ENCODE peak calls at places on chromosomes 3 and 15, in eight cellular contexts. A is GM23338, G is HCT116, W is K562, I is HepG2, C is endothelial cell of umbilical vein, K is H1, J is GM12878. S is an unnamed sample.
A peak's percentile ranks its signal among the peaks of the same experiment; 100 is the strongest.

GRCh38 chr3:142904639-142905441 is 16.0 kb upstream of the PCOLCE2 start:
- DNase-seq in A (peak; percentile 79), G (no peak), W (peak; percentile 35), I (peak; percentile 15), C (no peak), K (no peak), J (no peak), S (no peak)

GRCh38 chr15:39629906-39630305 is 49.0 kb downstream of the THBS1 start:
- DNase-seq in A (no peak), G (no peak), W (no peak), I (no peak), C (no peak), K (no peak), J (no peak), S (no peak)

GRCh38 chr3:167406876-167407492 is 26.9 kb upstream of the ZBBX start:
- DNase-seq in A (peak; percentile 87), G (peak; percentile 58), W (peak; percentile 3), I (peak; percentile 56), C (peak; percentile 44), K (peak; percentile 31), J (no peak), S (peak; percentile 18)

GRCh38 chr3:176037636-176038035 is 1159.6 kb downstream of the TBL1XR1 start:
- DNase-seq in A (no peak), G (no peak), W (no peak), I (no peak), C (no peak), K (no peak), J (no peak), S (no peak)

GRCh38 chr15:88814393-88814792 is 11.2 kb downstream of the ACAN start:
- DNase-seq in A (no peak), G (no peak), W (peak; percentile 59), I (no peak), C (no peak), K (no peak), J (no peak), S (no peak)

GRCh38 chr3:16069149-16069922 is 105.1 kb upstream of the GALNT15 start:
- DNase-seq in A (no peak), G (no peak), W (no peak), I (peak; percentile 87), C (peak; percentile 72), K (no peak), J (no peak), S (no peak)

GRCh38 chr3:129917423-129918007 is 24.0 kb upstream of the TMCC1 start:
- DNase-seq in A (no peak), G (no peak), W (no peak), I (no peak), C (no peak), K (no peak), J (no peak), S (no peak)

GRCh38 chr3:188421151-188421821 is 267.3 kb downstream of the LPP start:
- DNase-seq in A (no peak), G (no peak), W (no peak), I (no peak), C (peak; percentile 47), K (no peak), J (no peak), S (no peak)

GRCh38 chr3:7503431-7503830 is 642.5 kb downstream of the GRM7 start:
- DNase-seq in A (no peak), G (no peak), W (no peak), I (no peak), C (peak; percentile 6), K (no peak), J (no peak), S (no peak)

GRCh38 chr15:77811270-77811669 is 178.6 kb upstream of the LINGO1 start:
- DNase-seq in A (no peak), G (no peak), W (no peak), I (no peak), C (no peak), K (no peak), J (no peak), S (no peak)

GRCh38 chr15:70336425-70337009 is 238.8 kb upstream of the TLE3 start:
- DNase-seq in A (no peak), G (no peak), W (no peak), I (no peak), C (no peak), K (no peak), J (no peak), S (no peak)

GRCh38 chr15:75842722-75843617 is at the start of gene UBE2Q2:
- DNase-seq in A (peak; percentile 90), G (no peak), W (peak; percentile 92), I (peak; percentile 44), C (peak; percentile 71), K (no peak), J (no peak), S (no peak)
- TF ChIP-seq EZH2 in A (no peak), G (no peak), W (no peak), I (no peak), C (no peak), K (no peak), J (no peak), S (no peak)

DNA sequence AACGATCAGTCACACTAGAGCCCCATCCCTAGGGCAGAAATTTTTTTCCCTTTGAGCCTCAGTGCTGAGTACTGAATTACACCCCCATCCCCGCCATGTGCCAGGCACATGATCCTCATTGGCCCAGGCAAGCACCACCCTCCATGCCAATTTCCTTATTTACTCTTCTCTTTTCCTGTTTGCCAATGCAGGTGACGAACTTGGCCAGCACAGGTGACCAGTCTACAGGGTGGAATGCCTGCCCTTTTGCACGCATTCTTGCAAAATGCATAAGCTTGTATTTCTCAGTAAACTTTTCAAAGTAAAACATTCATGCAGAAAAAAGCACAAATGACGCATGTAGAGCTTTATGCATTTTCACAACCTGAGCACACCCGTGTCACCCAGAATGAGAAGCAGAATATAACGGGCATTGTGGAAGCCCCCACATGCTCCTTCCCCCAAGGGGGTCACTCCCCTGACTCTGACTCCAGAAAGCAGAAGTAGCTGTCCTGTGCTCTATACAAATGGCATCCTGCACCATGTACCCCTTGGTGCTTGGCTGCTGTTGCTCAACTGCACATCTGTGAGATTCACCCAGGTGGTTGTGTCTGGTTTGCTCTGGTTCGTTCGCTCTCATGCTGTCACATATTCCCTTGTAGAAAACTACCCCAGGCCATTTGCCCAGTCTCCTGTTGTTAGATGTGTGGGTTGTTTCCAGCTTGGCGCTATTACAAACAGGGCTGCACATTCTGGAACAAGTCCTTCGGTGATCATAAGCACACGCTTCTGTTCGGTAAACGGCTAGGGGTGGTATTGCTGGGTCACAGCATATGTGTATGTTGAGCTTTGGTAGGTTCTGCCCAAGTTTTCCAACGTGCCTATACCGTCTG is 65.8 kb upstream of the SLC6A6 start:
- DNase-seq in A (no peak), G (no peak), W (no peak), I (peak; percentile 35), C (no peak), K (no peak), J (no peak), S (no peak)
- TF ChIP-seq POLR2AphosphoS5 in A (no peak), G (no peak), W (no peak), I (no peak), C (no peak), K (no peak), J (no peak), S (no peak)

GRCh38 chr3:151087648-151088047 is 2.2 kb downstream of the MED12L start:
- DNase-seq in A (no peak), G (no peak), W (no peak), I (no peak), C (no peak), K (no peak), J (no peak), S (no peak)
- TF ChIP-seq EZH2 in A (no peak), G (no peak), W (no peak), I (no peak), C (no peak), K (no peak), J (no peak), S (no peak)

GRCh38 chr3:120557115-120557514 is 39.0 kb upstream of the NDUFB4 start:
- DNase-seq in A (no peak), G (no peak), W (no peak), I (no peak), C (no peak), K (no peak), J (no peak), S (no peak)

GRCh38 chr3:120560304-120561250 is 35.6 kb upstream of the NDUFB4 start:
- DNase-seq in A (peak; percentile 67), G (no peak), W (no peak), I (no peak), C (no peak), K (no peak), J (no peak), S (no peak)

GRCh38 chr3:120561251-120562045 is 34.7 kb upstream of the NDUFB4 start:
- DNase-seq in A (peak; percentile 88), G (peak; percentile 56), W (peak; percentile 29), I (peak; percentile 35), C (peak; percentile 77), K (no peak), J (no peak), S (no peak)

GRCh38 chr3:120558784-120559227 is 37.3 kb upstream of the NDUFB4 start:
- DNase-seq in A (peak; percentile 97), G (peak; percentile 76), W (peak; percentile 65), I (peak; percentile 66), C (peak; percentile 87), K (no peak), J (peak; percentile 33), S (no peak)

DNA sequence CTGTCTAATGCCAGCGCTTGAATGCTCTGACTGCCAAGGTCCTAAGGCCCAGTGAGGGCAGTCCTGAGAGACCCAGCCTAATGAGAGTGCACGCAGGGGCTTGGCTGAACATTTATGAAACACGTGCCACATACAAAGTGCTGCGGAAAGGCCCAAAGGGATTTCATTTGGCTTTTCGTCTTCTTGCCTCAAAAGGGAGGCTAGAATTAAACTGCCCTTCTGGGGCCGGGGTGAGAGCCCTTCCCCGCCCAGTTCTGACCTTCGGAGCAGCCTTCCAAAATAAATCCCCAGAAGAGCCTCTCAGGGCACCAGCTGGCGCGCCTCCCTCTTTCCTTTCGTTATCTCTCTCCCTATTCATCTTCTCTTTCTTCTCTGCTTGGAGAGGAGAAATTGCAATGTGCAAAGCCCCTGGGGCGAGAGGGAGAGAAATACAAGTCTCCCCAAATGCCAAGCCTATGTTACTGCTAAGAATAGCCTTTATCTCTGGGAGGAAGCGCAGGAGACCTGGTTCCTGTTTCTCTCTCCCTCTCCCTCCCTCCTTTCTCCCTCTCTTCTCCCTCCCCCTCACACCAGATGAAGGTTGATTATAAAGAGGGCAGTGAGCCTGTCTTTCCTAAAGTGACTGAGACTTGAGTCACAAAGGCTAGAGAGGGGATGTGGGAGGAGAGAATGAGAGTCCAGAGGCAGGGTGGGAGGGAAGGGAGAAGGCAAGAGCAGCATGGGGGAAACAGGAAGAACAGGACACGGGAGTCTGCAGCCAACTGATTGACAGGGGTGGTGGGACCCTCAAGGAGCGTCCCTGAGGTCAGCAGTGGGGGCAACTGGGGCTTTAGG is 36.7 kb upstream of the NDUFB4 start:
- DNase-seq in A (peak; percentile 80), G (peak; percentile 87), W (peak; percentile 22), I (peak; percentile 15), C (peak; percentile 73), K (no peak), J (no peak), S (no peak)
- TF ChIP-seq POLR2AphosphoS5 in A (peak; percentile 21), G (peak; percentile 69), W (no peak), I (no peak), C (peak; percentile 68), K (peak; percentile 31), J (no peak), S (no peak)